ENCODE peak calls at places on chromosome 7, in six cellular contexts. C, P, G, O, E and F are unnamed samples.

GRCh38 chr7:16923019-16923418 is 41.2 kb upstream of the AGR3 start:
- DNase-seq in C (no peak), P (no peak), G (no peak), O (no peak), E (no peak), F (no peak)

GRCh38 chr7:116809636-116810266 is 52.6 kb upstream of the CAPZA2 start:
- DNase-seq in C (peak; percentile 77), P (no peak), G (peak; percentile 24), O (no peak), E (no peak), F (peak; percentile 51)

GRCh38 chr7:74612015-74612829 is 45.3 kb upstream of the GTF2I start:
- DNase-seq in C (no peak), P (no peak), G (peak; percentile 32), O (peak; percentile 42), E (no peak), F (no peak)

GRCh38 chr7:40205992-40206391 is 71.2 kb downstream of the SUGCT start:
- DNase-seq in C (no peak), P (no peak), G (no peak), O (no peak), E (no peak), F (no peak)

GRCh38 chr7:2374401-2374800 is 19.8 kb downstream of the EIF3B start:
- DNase-seq in C (no peak), P (no peak), G (no peak), O (no peak), E (no peak), F (no peak)

GRCh38 chr7:83469076-83469475 is 179.9 kb downstream of the SEMA3E start:
- DNase-seq in C (peak; percentile 78), P (no peak), G (no peak), O (no peak), E (no peak), F (peak; percentile 58)

GRCh38 chr7:121076350-121077164 is 88.0 kb downstream of the CPED1 start:
- DNase-seq in C (peak; percentile 93), P (no peak), G (no peak), O (no peak), E (no peak), F (peak; percentile 71)

GRCh38 chr7:139340808-139341057 is 404 bp upstream of the FMC1 start:
- DNase-seq in C (no peak), P (peak; percentile 88), G (no peak), O (peak; percentile 85), E (no peak), F (no peak)

GRCh38 chr7:43308913-43309789 is 196.7 kb downstream of the HECW1 start:
- DNase-seq in C (no peak), P (no peak), G (no peak), O (no peak), E (no peak), F (no peak)

GRCh38 chr7:99731638-99732374 is 3.2 kb downstream of the CYP3A7 start:
- DNase-seq in C (no peak), P (no peak), G (no peak), O (no peak), E (no peak), F (no peak)

GRCh38 chr7:30141405-30142045 is 6.7 kb downstream of the MTURN start:
- DNase-seq in C (no peak), P (no peak), G (no peak), O (no peak), E (no peak), F (no peak)

GRCh38 chr7:148964510-148965267 is 63.6 kb downstream of the PDIA4 start:
- DNase-seq in C (no peak), P (no peak), G (no peak), O (no peak), E (no peak), F (no peak)

GRCh38 chr7:112163021-112163310 is 43.2 kb downstream of the DOCK4 start:
- DNase-seq in C (no peak), P (no peak), G (no peak), O (no peak), E (no peak), F (no peak)

GRCh38 chr7:67625257-67625713 is 628.7 kb downstream of the TYW1 start:
- DNase-seq in C (peak; percentile 11), P (peak; percentile 63), G (peak; percentile 81), O (peak; percentile 38), E (peak; percentile 87), F (peak; percentile 32)

GRCh38 chr7:75054744-75055527 is 18.7 kb downstream of the RCC1L start:
- DNase-seq in C (peak; percentile 95), P (no peak), G (peak; percentile 94), O (no peak), E (peak; percentile 79), F (peak; percentile 94)

GRCh38 chr7:140417456-140418155 is 13.7 kb downstream of the RAB19 start:
- DNase-seq in C (no peak), P (no peak), G (no peak), O (no peak), E (no peak), F (no peak)

GRCh38 chr7:1422512-1423265 is 36.6 kb downstream of the MICALL2 start:
- DNase-seq in C (no peak), P (peak; percentile 40), G (no peak), O (peak; percentile 69), E (no peak), F (no peak)

GRCh38 chr7:18647602-18648001 is 152.1 kb downstream of the HDAC9 start:
- DNase-seq in C (no peak), P (no peak), G (no peak), O (no peak), E (no peak), F (no peak)

GRCh38 chr7:129343099-129343700 is 91.0 kb upstream of the STRIP2 start:
- DNase-seq in C (peak; percentile 75), P (no peak), G (peak; percentile 10), O (no peak), E (no peak), F (peak; percentile 41)

GRCh38 chr7:30348083-30348560 is 63.7 kb downstream of the ZNRF2 start:
- DNase-seq in C (peak; percentile 88), P (no peak), G (peak; percentile 11), O (no peak), E (no peak), F (peak; percentile 83)

GRCh38 chr7:25820432-25821040 is 331.5 kb upstream of the NFE2L3 start:
- DNase-seq in C (no peak), P (no peak), G (peak; percentile 15), O (no peak), E (no peak), F (no peak)

GRCh38 chr7:84780158-84781124 is 406.4 kb downstream of the SEMA3D start:
- DNase-seq in C (no peak), P (peak; percentile 35), G (no peak), O (peak; percentile 36), E (peak; percentile 37), F (no peak)

GRCh38 chr7:129670636-129671035 is 59.1 kb downstream of the NRF1 start:
- DNase-seq in C (peak; percentile 39), P (no peak), G (no peak), O (no peak), E (no peak), F (peak; percentile 25)

GRCh38 chr7:46454796-46455195 is 533.7 kb upstream of the IGFBP3 start:
- DNase-seq in C (peak; percentile 7), P (no peak), G (no peak), O (no peak), E (no peak), F (peak; percentile 19)

GRCh38 chr7:111638048-111638447 is 75.8 kb upstream of the IMMP2L start:
- DNase-seq in C (no peak), P (no peak), G (no peak), O (no peak), E (no peak), F (peak; percentile 49)

GRCh38 chr7:514651-515598 is 4.7 kb downstream of the PDGFA start:
- DNase-seq in C (no peak), P (no peak), G (no peak), O (peak; percentile 27), E (no peak), F (no peak)

GRCh38 chr7:81637527-81637926 is 132.3 kb downstream of the HGF start:
- DNase-seq in C (no peak), P (no peak), G (no peak), O (no peak), E (no peak), F (no peak)

GRCh38 chr7:26856481-26856880 is 7.9 kb downstream of the SKAP2 start:
- DNase-seq in C (peak; percentile 62), P (no peak), G (no peak), O (no peak), E (no peak), F (no peak)

GRCh38 chr7:66927348-66927948 is 6.4 kb downstream of the TMEM248 start:
- DNase-seq in C (no peak), P (no peak), G (peak; percentile 32), O (no peak), E (no peak), F (no peak)

GRCh38 chr7:41715000-41715399 is 12.1 kb upstream of the INHBA start:
- DNase-seq in C (no peak), P (no peak), G (no peak), O (no peak), E (no peak), F (no peak)

GRCh38 chr7:138338361-138338760 is 121.7 kb upstream of the TRIM24 start:
- DNase-seq in C (no peak), P (no peak), G (peak; percentile 87), O (no peak), E (peak; percentile 74), F (no peak)

GRCh38 chr7:90334193-90334843 is 12.2 kb upstream of the GTPBP10 start:
- DNase-seq in C (no peak), P (no peak), G (no peak), O (peak; percentile 84), E (peak; percentile 62), F (no peak)

DNA sequence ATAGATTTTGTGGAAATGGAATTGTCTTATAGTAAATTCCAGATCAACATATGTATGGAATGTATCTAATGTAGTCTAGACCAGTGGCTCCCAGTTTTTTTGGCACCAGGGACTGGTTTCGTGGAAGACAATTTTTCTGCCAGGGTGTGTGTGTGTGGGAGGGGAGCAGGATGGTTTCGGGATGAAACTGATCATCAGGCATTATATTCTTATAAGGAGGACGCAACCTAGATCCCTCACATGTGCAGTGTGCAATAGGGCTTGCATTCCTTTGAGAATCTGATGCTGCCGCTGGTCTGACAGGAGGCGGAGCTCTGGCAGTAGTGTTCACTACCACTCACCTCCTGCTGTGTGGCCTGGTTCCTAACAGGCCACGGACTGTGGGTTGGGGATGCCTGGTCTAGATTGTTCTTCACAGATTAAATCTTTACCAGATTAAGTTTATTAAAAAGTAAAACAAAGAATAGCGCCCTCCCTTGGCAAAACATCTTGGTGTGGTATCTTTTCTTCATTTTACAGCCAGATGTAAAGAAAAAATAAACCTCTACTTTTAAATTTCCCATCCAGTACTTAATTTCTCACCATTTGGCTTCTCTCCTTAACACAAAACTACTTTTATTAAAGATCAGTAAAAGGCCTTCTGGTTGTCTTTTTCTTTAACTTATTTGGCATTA is 48.4 kb downstream of the SEPTIN7 start:
- DNase-seq in C (peak; percentile 20), P (no peak), G (no peak), O (no peak), E (no peak), F (no peak)
- TF ChIP-seq CTCF in C (no peak), P (no peak), G (no peak), O (no peak), E (no peak), F (no peak)

GRCh38 chr7:47748041-47748440 is 166.1 kb upstream of the TNS3 start:
- DNase-seq in C (no peak), P (no peak), G (no peak), O (no peak), E (no peak), F (no peak)
- H3K4me3 ChIP-seq in C (no peak overlapping the region), P (no peak overlapping the region), G (no peak overlapping the region), O (no peak overlapping the region), E (no peak overlapping the region), F (no peak overlapping the region)

GRCh38 chr7:79329464-79329863 is 124.0 kb downstream of the MAGI2 start:
- DNase-seq in C (no peak), P (no peak), G (no peak), O (no peak), E (no peak), F (no peak)
- TF ChIP-seq CTCF in C (no peak), P (no peak), G (no peak), O (no peak), E (no peak), F (no peak)

GRCh38 chr7:132035517-132036362 is 479.3 kb upstream of the PODXL start:
- DNase-seq in C (no peak), P (no peak), G (no peak), O (no peak), E (no peak), F (no peak)
- H3K4me3 ChIP-seq in C (no peak overlapping the region), P (no peak overlapping the region), G (no peak overlapping the region), O (no peak overlapping the region), E (no peak overlapping the region), F (no peak overlapping the region)